ENCODE peak calls at places on chromosomes 16 and 17, in nine cellular contexts. Y is Caco-2, B is Kasumi-1, U is pancreas, C is GM23338, K is NCI-H2029 treated with DMSO at 0.1 percent for 48 hours, F is A549, V is thyroid gland, Q is astrocyte of the hippocampus. X is an unnamed sample.

GRCh38 chr17:73749337-73749807 is 105.1 kb upstream of the SDK2 start:
- DNase-seq in Y (no peak), B (no peak), U (no peak), C (no peak), K (no peak), F (peak), V (no peak), Q (no peak), X (no peak)

GRCh38 chr16:4517812-4518211 is 20.8 kb downstream of the CDIP1 start:
- DNase-seq in Y (peak), B (peak), U (no peak), C (peak), K (no peak), F (peak), V (no peak), Q (peak), X (no peak)

GRCh38 chr17:80981062-80981902 is 10.4 kb upstream of the CHMP6 start:
- DNase-seq in Y (peak), B (no peak), U (no peak), C (peak), K (no peak), F (no peak), V (no peak), Q (peak), X (no peak)

GRCh38 chr16:83205896-83206295 is 579.1 kb downstream of the CDH13 start:
- DNase-seq in Y (no peak), B (no peak), U (no peak), C (no peak), K (no peak), F (no peak), V (no peak), Q (no peak), X (no peak)

GRCh38 chr16:28140788-28141618 is 70.8 kb downstream of the XPO6 start:
- DNase-seq in Y (no peak), B (no peak), U (peak), C (peak), K (peak), F (no peak), V (no peak), Q (no peak), X (no peak)

GRCh38 chr17:76992911-76993310 is 124.7 kb downstream of the MGAT5B start:
- DNase-seq in Y (no peak), B (no peak), U (no peak), C (no peak), K (no peak), F (no peak), V (no peak), Q (no peak), X (no peak)

GRCh38 chr17:56665864-56666263 is 72.4 kb downstream of the NOG start:
- DNase-seq in Y (no peak), B (no peak), U (no peak), C (peak), K (no peak), F (no peak), V (no peak), Q (no peak), X (no peak)

GRCh38 chr17:55451758-55452468 is 30.3 kb upstream of the MMD start:
- DNase-seq in Y (no peak), B (no peak), U (no peak), C (no peak), K (no peak), F (no peak), V (no peak), Q (no peak), X (peak)

GRCh38 chr17:81221842-81222619 is 734 bp downstream of the CEP131 start:
- DNase-seq in Y (no peak), B (no peak), U (no peak), C (no peak), K (no peak), F (no peak), V (peak), Q (peak), X (no peak)

GRCh38 chr16:13958438-13958837 is 38.5 kb downstream of the ERCC4 start:
- DNase-seq in Y (no peak), B (no peak), U (no peak), C (no peak), K (no peak), F (peak), V (no peak), Q (no peak), X (no peak)

GRCh38 chr17:38415250-38416194 is 12.7 kb upstream of the ARHGAP23 start:
- DNase-seq in Y (peak), B (peak), U (no peak), C (peak), K (peak), F (no peak), V (peak), Q (peak), X (no peak)

GRCh38 chr16:57590654-57591085 is 37.8 kb upstream of the ADGRG1 start:
- DNase-seq in Y (no peak), B (no peak), U (no peak), C (no peak), K (no peak), F (peak), V (no peak), Q (peak), X (peak)

GRCh38 chr17:40056379-40057005 is 2.3 kb upstream of the MED24 start:
- DNase-seq in Y (no peak), B (no peak), U (no peak), C (no peak), K (no peak), F (no peak), V (no peak), Q (no peak), X (no peak)

GRCh38 chr16:49526966-49527365 is 153.4 kb downstream of the C16orf78 start:
- DNase-seq in Y (no peak), B (no peak), U (no peak), C (no peak), K (no peak), F (no peak), V (no peak), Q (no peak), X (no peak)

GRCh38 chr17:34114174-34114573 is 140.9 kb upstream of the CCL2 start:
- DNase-seq in Y (no peak), B (no peak), U (no peak), C (no peak), K (no peak), F (no peak), V (no peak), Q (no peak), X (no peak)

GRCh38 chr16:68664297-68664696 is 19.2 kb downstream of the CDH3 start:
- DNase-seq in Y (no peak), B (no peak), U (no peak), C (no peak), K (no peak), F (no peak), V (no peak), Q (no peak), X (no peak)

GRCh38 chr17:28033972-28034714 is 8.3 kb upstream of the NLK start:
- DNase-seq in Y (no peak), B (no peak), U (no peak), C (no peak), K (no peak), F (no peak), V (no peak), Q (peak), X (peak)

GRCh38 chr17:66518677-66519076 is 216.3 kb downstream of the PRKCA start:
- DNase-seq in Y (no peak), B (no peak), U (no peak), C (peak), K (no peak), F (no peak), V (no peak), Q (no peak), X (no peak)

GRCh38 chr16:22641030-22641671 is 130.5 kb downstream of the NPIPB5 start:
- DNase-seq in Y (peak), B (peak), U (no peak), C (peak), K (no peak), F (no peak), V (no peak), Q (peak), X (no peak)

GRCh38 chr17:27320222-27320560 is 26.3 kb downstream of the WSB1 start:
- DNase-seq in Y (no peak), B (no peak), U (no peak), C (no peak), K (no peak), F (no peak), V (no peak), Q (no peak), X (no peak)

GRCh38 chr16:4637501-4638166 is 13.0 kb downstream of the MGRN1 start:
- DNase-seq in Y (no peak), B (no peak), U (no peak), C (no peak), K (no peak), F (no peak), V (no peak), Q (no peak), X (no peak)

GRCh38 chr16:59543641-59544040 is 809.5 kb upstream of the GOT2 start:
- DNase-seq in Y (no peak), B (no peak), U (no peak), C (no peak), K (no peak), F (no peak), V (no peak), Q (peak), X (no peak)

GRCh38 chr17:34151081-34151480 is 104.0 kb upstream of the CCL2 start:
- DNase-seq in Y (no peak), B (no peak), U (no peak), C (peak), K (no peak), F (no peak), V (no peak), Q (peak), X (no peak)

GRCh38 chr17:30482555-30482954 is 5.3 kb downstream of the GOSR1 start:
- DNase-seq in Y (no peak), B (no peak), U (no peak), C (no peak), K (no peak), F (no peak), V (no peak), Q (no peak), X (no peak)

GRCh38 chr16:24309222-24309905 is 53.2 kb downstream of the CACNG3 start:
- DNase-seq in Y (no peak), B (no peak), U (peak), C (no peak), K (peak), F (no peak), V (no peak), Q (peak), X (peak)

GRCh38 chr17:8225813-8226535 is 15.6 kb upstream of the AURKB start:
- DNase-seq in Y (peak), B (no peak), U (no peak), C (peak), K (no peak), F (peak), V (peak), Q (peak), X (no peak)

GRCh38 chr17:67212716-67213417 is 32.1 kb downstream of the HELZ start:
- DNase-seq in Y (no peak), B (peak), U (no peak), C (no peak), K (no peak), F (no peak), V (no peak), Q (peak), X (no peak)

GRCh38 chr17:6069611-6070279 is 434 bp upstream of the WSCD1 start:
- DNase-seq in Y (no peak), B (no peak), U (no peak), C (peak), K (no peak), F (peak), V (peak), Q (no peak), X (no peak)

GRCh38 chr16:29898786-29899515 is 399 bp downstream of the SEZ6L2 start:
- DNase-seq in Y (peak), B (no peak), U (no peak), C (peak), K (no peak), F (peak), V (no peak), Q (peak), X (peak)

GRCh38 chr16:228917-229730 is at the start of gene LUC7L:
- DNase-seq in Y (peak), B (peak), U (peak), C (peak), K (peak), F (peak), V (peak), Q (peak), X (peak)

GRCh38 chr16:56675685-56676210 is 6.1 kb downstream of the MT1H start:
- DNase-seq in Y (no peak), B (no peak), U (no peak), C (peak), K (no peak), F (no peak), V (peak), Q (no peak), X (no peak)

GRCh38 chr16:47905771-47906170 is 250.0 kb downstream of the ABCC12 start:
- DNase-seq in Y (no peak), B (no peak), U (no peak), C (no peak), K (no peak), F (no peak), V (no peak), Q (peak), X (no peak)

GRCh38 chr17:39244016-39244599 is 18.4 kb upstream of the STAC2 start:
- DNase-seq in Y (no peak), B (peak), U (no peak), C (peak), K (no peak), F (no peak), V (no peak), Q (no peak), X (no peak)

GRCh38 chr16:15958703-15959348 is 9.4 kb downstream of the ABCC1 start:
- DNase-seq in Y (no peak), B (no peak), U (no peak), C (no peak), K (no peak), F (no peak), V (no peak), Q (peak), X (no peak)

GRCh38 chr17:37701424-37702020 is 43.3 kb downstream of the HNF1B start:
- DNase-seq in Y (peak), B (peak), U (peak), C (peak), K (no peak), F (peak), V (no peak), Q (no peak), X (no peak)

GRCh38 chr16:50302472-50303005 is 36.2 kb downstream of the ADCY7 start:
- DNase-seq in Y (no peak), B (no peak), U (no peak), C (no peak), K (no peak), F (no peak), V (peak), Q (no peak), X (no peak)

GRCh38 chr16:5042574-5043171 is 8.9 kb upstream of the NAGPA start:
- DNase-seq in Y (no peak), B (no peak), U (no peak), C (peak), K (no peak), F (no peak), V (no peak), Q (peak), X (no peak)